ENCODE peak calls at places on chromosomes 5 and 9, in four cellular contexts. One of them, this sample, is unnamed.

GRCh38 chr9:68489636-68490035 is 51.0 kb downstream of the TMEM252 start:
- DNase-seq in GM12892: no peak
- DNase-seq in ELR: peak; percentile 36
- DNase-seq in H54: no peak
- DNase-seq in this sample: no peak

GRCh38 chr9:129182625-129183494 is 4.8 kb upstream of the IER5L start:
- DNase-seq in GM12892: no peak
- DNase-seq in ELR: peak; percentile 49
- DNase-seq in H54: no peak
- DNase-seq in this sample: no peak

GRCh38 chr5:169814045-169814444 is 166.2 kb downstream of the INSYN2B start:
- DNase-seq in GM12892: no peak
- DNase-seq in ELR: no peak
- DNase-seq in H54: no peak
- DNase-seq in this sample: no peak

GRCh38 chr5:149387982-149388381 is 8.9 kb upstream of the IL17B start:
- DNase-seq in GM12892: no peak
- DNase-seq in ELR: peak; percentile 28
- DNase-seq in H54: no peak
- DNase-seq in this sample: no peak

GRCh38 chr9:85466834-85467233 is 274.9 kb downstream of the AGTPBP1 start:
- DNase-seq in GM12892: no peak
- DNase-seq in ELR: no peak
- DNase-seq in H54: no peak
- DNase-seq in this sample: no peak

GRCh38 chr5:135481387-135481786 is 29.2 kb upstream of the TIFAB start:
- DNase-seq in GM12892: no peak
- DNase-seq in ELR: no peak
- DNase-seq in H54: no peak
- DNase-seq in this sample: no peak

GRCh38 chr5:2563046-2563445 is 188.4 kb downstream of the IRX2 start:
- DNase-seq in GM12892: no peak
- DNase-seq in ELR: no peak
- DNase-seq in H54: no peak
- DNase-seq in this sample: no peak

GRCh38 chr5:64827703-64828102 is 59.0 kb downstream of the CWC27 start:
- DNase-seq in GM12892: no peak
- DNase-seq in ELR: no peak
- DNase-seq in H54: no peak
- DNase-seq in this sample: no peak

GRCh38 chr5:425714-426113 is 17.3 kb upstream of the EXOC3 start:
- DNase-seq in GM12892: no peak
- DNase-seq in ELR: peak; percentile 28
- DNase-seq in H54: no peak
- DNase-seq in this sample: no peak

GRCh38 chr9:26159575-26160392 is 481.5 kb upstream of the TUSC1 start:
- DNase-seq in GM12892: no peak
- DNase-seq in ELR: no peak
- DNase-seq in H54: no peak
- DNase-seq in this sample: no peak

GRCh38 chr5:38414348-38414747 is 142.1 kb downstream of the LIFR start:
- DNase-seq in GM12892: no peak
- DNase-seq in ELR: peak; percentile 62
- DNase-seq in H54: no peak
- DNase-seq in this sample: no peak

GRCh38 chr9:34675874-34676273 is 13.4 kb upstream of the CCL27 start:
- DNase-seq in GM12892: no peak
- DNase-seq in ELR: no peak
- DNase-seq in H54: no peak
- DNase-seq in this sample: no peak

GRCh38 chr5:67142816-67143215 is 53.8 kb downstream of the CD180 start:
- DNase-seq in GM12892: no peak
- DNase-seq in ELR: no peak
- DNase-seq in H54: no peak
- DNase-seq in this sample: no peak

GRCh38 chr5:161549106-161549505 is 2.6 kb upstream of the GABRB2 start:
- DNase-seq in GM12892: no peak
- DNase-seq in ELR: no peak
- DNase-seq in H54: no peak
- DNase-seq in this sample: no peak

GRCh38 chr5:86546050-86546449 is 71.7 kb upstream of the COX7C start:
- DNase-seq in GM12892: no peak
- DNase-seq in ELR: no peak
- DNase-seq in H54: no peak
- DNase-seq in this sample: no peak

This sample was measured in GM12891.